ENCODE peak calls at places on chromosomes 4 and X, in four cellular contexts. E is IMR-90, J is H9, F is H1. V is an unnamed sample.

GRCh38 chr4:39716356-39716755 is 18.4 kb downstream of the UBE2K start:
- DNase-seq in F (no peak), J (no peak), E (no peak), V (no peak)

GRCh38 chrX:119693032-119693995 is at the start of gene SEPTIN6:
- DNase-seq in F (peak), J (peak), E (peak), V (peak)

GRCh38 chr4:16893141-16893571 is 5.3 kb downstream of the LDB2 start:
- DNase-seq in J (no peak), F (no peak), E (peak), V (peak)

GRCh38 chr4:181944527-181944926 is 298.7 kb upstream of the TENM3 start:
- DNase-seq in F (no peak), J (no peak), E (no peak), V (no peak)

GRCh38 chr4:79160962-79161361 is 164.9 kb downstream of the NAA11 start:
- DNase-seq in E (no peak), J (no peak), F (no peak), V (no peak)

GRCh38 chrX:30637874-30638793 is 15.1 kb upstream of the GK start:
- DNase-seq in J (no peak), E (no peak), F (no peak), V (no peak)

GRCh38 chr4:163109967-163110366 is 56.7 kb downstream of the NAF1 start:
- DNase-seq in F (no peak), J (no peak), E (no peak), V (peak)

GRCh38 chrX:130109429-130110378 is 593 bp downstream of the ELF4 start:
- DNase-seq in E (peak), J (no peak), F (peak), V (no peak)

GRCh38 chrX:57227691-57228090 is 58.8 kb upstream of the FAAH2 start:
- DNase-seq in E (no peak), J (peak), F (no peak), V (peak)

GRCh38 chrX:1813809-1814208 is 198.9 kb downstream of the ASMT start:
- DNase-seq in E (no peak), F (no peak), J (no peak), V (no peak)

GRCh38 chrX:88425739-88426138 is 321.3 kb upstream of the CPXCR1 start:
- DNase-seq in J (no peak), E (no peak), F (no peak), V (peak)

GRCh38 chr4:125043453-125043852 is 271.3 kb upstream of the FAT4 start:
- DNase-seq in E (no peak), F (no peak), J (no peak), V (no peak)

GRCh38 chrX:150352114-150352513 is 11.0 kb upstream of the MAMLD1 start:
- DNase-seq in E (peak), F (no peak), J (no peak), V (no peak)

GRCh38 chrX:107978707-107979307 is 3.4 kb downstream of the TEX13B start:
- DNase-seq in F (no peak), E (peak), J (peak), V (peak)

GRCh38 chr4:152304220-152304619 is 231.7 kb downstream of the FBXW7 start:
- DNase-seq in E (peak), J (no peak), F (no peak), V (peak)

GRCh38 chr4:57370691-57371090 is 260.5 kb upstream of the IGFBP7 start:
- DNase-seq in J (no peak), E (no peak), F (no peak), V (no peak)

GRCh38 chr4:64911846-64912245 is 502.6 kb upstream of the TECRL start:
- DNase-seq in F (no peak), E (no peak), J (peak), V (peak)

GRCh38 chr4:38062088-38062893 is 102.1 kb downstream of the PTTG2 start:
- DNase-seq in F (peak), E (peak), J (peak), V (peak)

GRCh38 chr4:82561745-82562552 is at the start of gene TMEM150C:
- DNase-seq in J (peak), F (peak), E (no peak), V (peak)

DNA sequence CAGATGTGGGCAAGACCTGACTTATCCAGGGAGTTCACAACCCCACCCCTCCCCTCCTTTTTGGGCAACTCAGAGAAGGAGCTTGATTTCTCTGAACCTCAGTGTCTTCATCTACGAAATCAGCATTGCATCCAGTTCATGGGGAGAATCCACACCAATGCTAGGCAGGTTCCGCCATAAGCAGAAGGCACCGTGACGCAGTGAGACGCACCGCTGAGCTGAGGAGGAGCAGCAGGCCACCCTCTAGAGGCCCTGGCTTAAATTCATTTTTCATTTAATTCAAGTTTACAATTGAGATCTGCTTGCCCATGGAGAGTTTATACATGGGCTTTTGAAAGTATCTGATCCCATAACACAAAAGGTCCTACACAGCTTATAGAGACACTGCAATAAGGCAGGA is 55.7 kb downstream of the CPZ start:
- DNase-seq in F (no peak), E (no peak), J (no peak), V (no peak)
- H4K5ac ChIP-seq in F (no peak), E (no peak), J (no peak), V (no peak)

GRCh38 chrX:10416424-10416823 is 204.0 kb downstream of the MID1 start:
- DNase-seq in J (no peak), E (no peak), F (no peak), V (no peak)
- H4K5ac ChIP-seq in J (no peak), E (no peak), F (no peak), V (no peak)

DNA sequence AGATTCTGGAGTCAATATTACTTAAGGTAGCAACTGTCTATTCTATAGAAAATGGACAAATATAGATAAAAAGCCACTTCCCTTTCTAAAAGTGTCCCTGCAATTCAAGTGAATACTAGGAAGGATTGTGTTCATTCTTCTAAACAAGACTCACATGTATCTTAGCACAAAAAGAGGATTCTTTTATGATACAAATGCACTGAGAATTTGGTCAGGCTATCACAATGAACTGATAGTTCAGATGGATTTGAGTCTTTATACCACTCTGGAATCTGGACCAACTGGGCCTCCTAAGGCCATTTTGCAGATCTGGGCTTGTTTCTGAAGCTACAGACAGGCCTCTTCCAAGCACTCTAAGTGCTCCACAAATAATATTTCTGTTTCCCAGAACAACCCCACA is 7.1 kb downstream of the PKD2 start:
- DNase-seq in J (no peak), E (no peak), F (no peak), V (no peak)
- H4K5ac ChIP-seq in J (no peak), E (no peak), F (no peak), V (no peak)

DNA sequence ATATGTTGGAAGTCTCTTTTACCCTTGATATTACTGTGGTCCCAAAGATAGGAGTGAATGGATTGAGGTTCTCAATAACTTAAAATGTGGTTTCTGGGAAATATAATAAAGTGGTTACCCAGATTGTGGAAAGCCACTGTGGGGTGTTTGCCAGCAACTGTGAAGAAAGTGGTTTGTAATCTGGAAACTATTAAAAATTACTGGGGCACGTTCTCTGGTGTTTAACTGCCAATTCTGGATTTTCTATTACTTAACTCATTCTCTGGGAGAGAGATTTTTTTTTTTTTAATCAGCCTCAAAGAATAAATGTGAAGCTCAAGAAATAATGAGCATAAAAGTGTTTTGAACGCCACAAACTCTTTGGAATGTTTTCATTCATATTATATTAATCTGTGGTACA is 4.9 kb upstream of the CXCL6 start:
- DNase-seq in J (no peak), F (no peak), E (no peak), V (no peak)
- H4K5ac ChIP-seq in J (no peak), F (no peak), E (no peak), V (no peak)

DNA sequence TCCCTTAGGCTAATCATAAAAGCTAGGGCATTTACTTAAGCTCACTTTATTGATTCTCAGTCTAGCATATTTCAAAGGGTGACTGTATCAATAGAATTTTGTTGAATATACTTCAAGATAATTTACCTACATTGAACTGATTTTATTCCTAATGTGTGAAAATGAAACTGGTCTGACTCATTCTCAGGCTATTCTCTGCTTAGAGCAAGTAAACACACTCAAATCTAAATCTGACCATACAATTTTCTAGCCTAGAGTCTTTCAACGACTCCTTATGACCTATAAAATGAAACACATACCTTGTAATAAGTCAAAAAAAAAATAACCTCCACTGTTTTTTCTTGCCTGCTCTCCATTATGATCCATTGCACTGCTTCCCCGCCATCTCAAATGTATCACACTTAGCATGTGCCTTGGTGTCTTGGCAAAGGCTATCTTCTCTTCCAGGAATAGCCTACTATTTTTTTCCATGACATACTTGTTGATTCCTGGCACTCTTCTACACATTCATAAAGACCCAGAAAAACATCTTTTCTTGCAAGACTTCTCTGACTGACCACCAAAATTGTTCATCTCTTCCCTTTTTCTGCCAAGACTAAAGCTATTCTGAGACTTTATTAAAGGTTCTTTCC is 965.1 kb upstream of the HS3ST1 start:
- DNase-seq in F (no peak), E (no peak), J (no peak), V (no peak)
- H4K5ac ChIP-seq in F (no peak), E (no peak), J (no peak), V (no peak)

GRCh38 chr4:112277220-112277619 is 8.5 kb downstream of the TIFA start:
- DNase-seq in F (no peak), J (no peak), E (no peak), V (no peak)
- H4K5ac ChIP-seq in F (no peak), J (no peak), E (no peak), V (no peak)

GRCh38 chrX:29297171-29297800 is 710.0 kb downstream of the IL1RAPL1 start:
- DNase-seq in J (no peak), F (no peak), E (peak), V (no peak)
- H4K5ac ChIP-seq in J (no peak), F (no peak), E (no peak), V (no peak)

DNA sequence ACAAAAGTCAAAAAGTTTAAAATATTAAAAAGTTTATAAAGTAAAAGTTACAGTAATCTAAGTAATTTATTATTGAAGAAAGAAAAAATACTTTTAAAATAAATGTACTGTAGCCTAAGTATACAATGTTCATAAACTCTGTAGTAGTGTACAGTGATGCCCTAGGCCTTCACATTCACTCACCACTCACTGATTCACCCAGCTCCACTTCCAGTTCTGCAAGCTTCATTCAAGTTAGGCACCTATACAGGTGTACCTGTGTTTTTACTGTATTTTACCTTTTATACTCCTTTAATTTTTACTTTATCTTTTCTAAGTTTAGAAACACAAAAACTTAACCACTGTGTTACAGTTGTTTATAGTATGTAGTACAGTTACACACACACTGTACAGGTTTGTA is 40.1 kb upstream of the AGA start:
- DNase-seq in J (no peak), E (no peak), F (no peak), V (no peak)
- H4K5ac ChIP-seq in J (no peak), E (peak), F (no peak), V (no peak)